ENCODE peak calls at places on chromosomes 16 and 17, in ten cellular contexts. S is CD4-positive, alpha-beta T cell; N is nephron progenitor cell; H is colonic mucosa; A is A549; P is left ventricle myocardium inferior; C is GM12865; L is fibroblast of lung; Z is AG04450; B is endothelial cell. I is an unnamed sample.

GRCh38 chr16:83206426-83206825 is 579.7 kb downstream of the CDH13 start:
- DNase-seq in S (no peak), A (no peak), H (no peak), N (no peak), B (no peak), P (no peak), C (no peak), Z (no peak), L (peak), I (no peak)

GRCh38 chr16:79391395-79391794 is 209.1 kb downstream of the MAF start:
- DNase-seq in A (no peak), B (no peak), Z (no peak), H (no peak), L (no peak), N (no peak), S (no peak), P (no peak), C (no peak), I (no peak)

GRCh38 chr17:61345825-61346628 is 53.6 kb upstream of the TBX2 start:
- DNase-seq in S (no peak), C (no peak), H (no peak), N (no peak), Z (no peak), B (no peak), P (no peak), A (no peak), L (no peak), I (no peak)

GRCh38 chr17:37708616-37709212 is 36.1 kb downstream of the HNF1B start:
- DNase-seq in C (peak), H (peak), S (no peak), P (no peak), N (no peak), Z (no peak), A (peak), L (peak), B (no peak), I (no peak)

GRCh38 chr17:9232591-9233270 is 211.4 kb downstream of the NTN1 start:
- DNase-seq in H (no peak), P (no peak), Z (no peak), C (no peak), L (no peak), B (no peak), A (no peak), S (no peak), N (peak), I (no peak)

GRCh38 chr16:2486645-2487516 is 12.0 kb downstream of the TBC1D24 start:
- DNase-seq in B (no peak), P (peak), H (peak), A (no peak), C (peak), N (no peak), L (no peak), Z (no peak), S (peak), I (peak)

GRCh38 chr17:76232342-76232741 is 8.0 kb downstream of the RNF157 start:
- DNase-seq in N (no peak), H (no peak), L (peak), P (no peak), A (no peak), S (no peak), C (no peak), B (no peak), Z (peak), I (no peak)

GRCh38 chr16:6682142-6682811 is 650.4 kb upstream of the RBFOX1 start:
- DNase-seq in S (no peak), Z (no peak), P (no peak), A (peak), H (peak), N (peak), L (no peak), B (peak), C (peak), I (no peak)

GRCh38 chr16:87834668-87835473 is 34.4 kb downstream of the SLC7A5 start:
- DNase-seq in Z (no peak), A (no peak), P (no peak), L (peak), S (no peak), H (no peak), N (no peak), C (no peak), B (no peak), I (no peak)

GRCh38 chr16:88649924-88650748 is 717 bp downstream of the CYBA start:
- DNase-seq in S (no peak), L (no peak), A (no peak), H (peak), N (peak), Z (no peak), C (peak), P (peak), B (no peak), I (peak)

GRCh38 chr16:88700636-88701482 is 5.3 kb downstream of the RNF166 start:
- DNase-seq in Z (peak), S (peak), L (peak), P (peak), N (no peak), A (no peak), B (peak), H (peak), C (peak), I (peak)

GRCh38 chr17:80761421-80761871 is 216.8 kb downstream of the RPTOR start:
- DNase-seq in A (peak), Z (no peak), S (peak), N (no peak), L (peak), H (no peak), C (no peak), B (no peak), P (no peak), I (no peak)

GRCh38 chr16:89506791-89507191 is 1.4 kb upstream of the SPG7 start:
- DNase-seq in H (no peak), B (no peak), S (no peak), N (no peak), C (no peak), L (peak), Z (no peak), A (no peak), P (no peak), I (no peak)

GRCh38 chr17:31582151-31582907 is 190.9 kb downstream of the RAB11FIP4 start:
- DNase-seq in Z (no peak), P (peak), H (peak), S (no peak), L (peak), B (no peak), N (no peak), C (peak), A (no peak), I (no peak)

GRCh38 chr16:13611596-13611995 is 308.4 kb upstream of the ERCC4 start:
- DNase-seq in L (no peak), B (no peak), C (no peak), S (no peak), Z (no peak), A (no peak), N (no peak), H (no peak), P (no peak), I (no peak)

GRCh38 chr16:64182985-64183384 is 938.9 kb downstream of the CDH11 start:
- DNase-seq in N (no peak), P (no peak), B (no peak), Z (no peak), L (no peak), C (no peak), H (no peak), S (no peak), A (no peak), I (no peak)

GRCh38 chr17:73192219-73192893 is 499 bp upstream of the COG1 start:
- DNase-seq in Z (peak), C (peak), A (peak), B (peak), L (peak), H (peak), N (peak), S (no peak), P (peak), I (peak)

GRCh38 chr17:40098846-40099626 is 1.4 kb downstream of the NR1D1 start:
- DNase-seq in Z (peak), P (peak), A (peak), C (peak), B (peak), N (peak), S (peak), L (peak), H (peak), I (peak)

GRCh38 chr17:9906616-9907015 is 1.5 kb upstream of the RCVRN start:
- DNase-seq in B (no peak), Z (no peak), A (no peak), H (no peak), C (no peak), N (no peak), S (no peak), L (no peak), P (no peak), I (no peak)

GRCh38 chr17:2054262-2054739 is 602 bp upstream of the HIC1 start:
- DNase-seq in P (no peak), N (no peak), Z (no peak), H (no peak), L (peak), A (no peak), B (no peak), S (no peak), C (no peak), I (peak)

GRCh38 chr16:87780385-87780989 is 14.7 kb upstream of the KLHDC4 start:
- DNase-seq in C (peak), B (peak), L (peak), A (no peak), S (peak), P (peak), N (no peak), Z (no peak), H (peak), I (peak)

GRCh38 chr16:2242598-2242997 is 6.4 kb downstream of the DNASE1L2 start:
- DNase-seq in H (no peak), P (no peak), A (no peak), L (no peak), N (no peak), C (no peak), Z (no peak), S (no peak), B (no peak), I (no peak)

GRCh38 chr17:16001498-16001897 is 1.9 kb downstream of the TTC19 start:
- DNase-seq in B (no peak), Z (no peak), L (no peak), A (no peak), P (no peak), H (no peak), N (no peak), S (no peak), C (no peak), I (no peak)

GRCh38 chr17:40532520-40533253 is 31.3 kb upstream of the TNS4 start:
- DNase-seq in P (no peak), B (no peak), H (no peak), N (no peak), C (no peak), L (peak), A (no peak), S (no peak), Z (no peak), I (no peak)

GRCh38 chr17:19004601-19005441 is at the start of gene FAM83G:
- DNase-seq in P (peak), H (peak), L (peak), C (peak), S (peak), N (peak), B (peak), Z (no peak), A (peak), I (peak)

GRCh38 chr16:66391726-66392670 is 25.5 kb downstream of the CDH5 start:
- DNase-seq in A (no peak), S (no peak), L (no peak), H (no peak), B (no peak), N (no peak), Z (no peak), C (no peak), P (no peak), I (no peak)

GRCh38 chr17:77316191-77316641 is 175.4 kb downstream of the SEC14L1 start:
- DNase-seq in H (no peak), B (no peak), Z (no peak), S (no peak), A (no peak), N (no peak), P (no peak), C (no peak), L (peak), I (no peak)

GRCh38 chr16:1793578-1794220 is at the start of gene IGFALS:
- DNase-seq in C (no peak), B (no peak), Z (no peak), P (no peak), A (no peak), L (no peak), H (peak), S (no peak), N (no peak), I (no peak)

GRCh38 chr16:10957771-10958486 is 13.6 kb downstream of the CLEC16A start:
- DNase-seq in C (peak), L (peak), H (no peak), P (no peak), A (no peak), B (no peak), Z (no peak), S (no peak), N (no peak), I (no peak)

GRCh38 chr17:61196799-61197198 is 202.8 kb upstream of the TBX2 start:
- DNase-seq in C (no peak), S (no peak), L (no peak), P (no peak), N (no peak), A (no peak), B (no peak), H (no peak), Z (no peak), I (no peak)

GRCh38 chr17:50697663-50698272 is 9.9 kb downstream of the ANKRD40 start:
- DNase-seq in Z (no peak), C (no peak), P (no peak), L (no peak), S (no peak), B (no peak), H (no peak), A (no peak), N (no peak), I (no peak)

GRCh38 chr16:10339777-10340752 is 45.8 kb upstream of the ATF7IP2 start:
- DNase-seq in B (no peak), N (no peak), H (no peak), A (no peak), S (no peak), L (no peak), C (no peak), P (no peak), Z (no peak), I (no peak)

GRCh38 chr16:21263640-21264211 is 14.4 kb downstream of the CRYM start:
- DNase-seq in B (no peak), Z (peak), C (peak), N (peak), L (peak), A (peak), P (no peak), S (no peak), H (peak), I (no peak)

GRCh38 chr17:40679523-40679907 is 14.5 kb upstream of the KRT222 start:
- DNase-seq in A (no peak), Z (no peak), P (no peak), N (no peak), L (no peak), B (no peak), H (no peak), C (no peak), S (no peak), I (no peak)

GRCh38 chr17:75430159-75430748 is 24.8 kb upstream of the GRB2 start:
- DNase-seq in P (no peak), L (peak), A (peak), H (no peak), B (no peak), N (peak), S (no peak), Z (no peak), C (no peak), I (no peak)

GRCh38 chr17:21823130-21823529 is 130.8 kb downstream of the KCNJ18 start:
- DNase-seq in B (no peak), S (no peak), H (no peak), A (no peak), N (no peak), P (no peak), C (no peak), L (no peak), Z (no peak), I (no peak)

DNA sequence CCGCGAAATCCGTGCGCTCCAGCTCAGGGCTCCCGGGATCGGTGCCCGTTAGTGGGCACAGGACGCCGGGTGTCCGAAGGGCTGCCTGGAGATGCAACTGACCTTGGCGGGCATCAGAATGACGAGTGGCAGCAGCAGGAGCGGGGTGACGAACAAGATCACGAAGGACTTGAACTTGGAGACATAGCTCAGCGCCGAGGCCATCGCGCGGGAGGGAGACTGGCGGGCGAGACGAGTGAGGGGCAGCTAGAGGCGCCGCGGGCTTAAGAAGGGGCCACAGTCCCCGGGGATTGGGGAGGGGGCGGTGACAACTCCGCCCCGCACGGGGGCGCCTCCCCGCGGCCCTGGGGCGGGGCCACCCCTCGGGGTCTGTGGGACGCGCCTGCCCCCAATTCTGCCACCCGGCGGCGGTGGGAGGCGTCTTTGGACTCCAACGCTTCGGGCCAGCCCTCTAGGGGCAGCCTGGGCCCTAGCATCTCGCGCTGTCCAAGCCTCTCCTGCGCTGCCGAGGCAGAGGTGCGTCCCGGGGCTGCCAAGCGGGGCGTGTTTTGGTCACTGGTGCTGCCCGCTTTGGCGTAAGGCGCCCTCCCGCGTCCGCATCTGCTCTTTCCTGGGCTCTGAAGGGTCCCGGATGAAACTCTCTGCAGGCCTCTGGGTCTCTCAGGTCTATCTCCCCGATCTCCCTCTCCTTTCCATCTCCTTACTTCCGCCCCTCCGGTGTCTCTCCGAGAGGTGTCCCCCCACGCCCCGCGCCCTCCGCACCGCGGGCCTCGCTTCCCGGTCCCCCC is at the start of gene SLC13A5:
- DNase-seq in S (no peak), Z (no peak), N (peak), B (peak), P (no peak), C (no peak), H (no peak), L (peak), A (peak), I (peak)
- TF ChIP-seq CTCF in S (no peak), Z (peak), N (peak), B (peak), P (peak), C (no peak), H (no peak), L (no peak), A (peak), I (no peak)

DNA sequence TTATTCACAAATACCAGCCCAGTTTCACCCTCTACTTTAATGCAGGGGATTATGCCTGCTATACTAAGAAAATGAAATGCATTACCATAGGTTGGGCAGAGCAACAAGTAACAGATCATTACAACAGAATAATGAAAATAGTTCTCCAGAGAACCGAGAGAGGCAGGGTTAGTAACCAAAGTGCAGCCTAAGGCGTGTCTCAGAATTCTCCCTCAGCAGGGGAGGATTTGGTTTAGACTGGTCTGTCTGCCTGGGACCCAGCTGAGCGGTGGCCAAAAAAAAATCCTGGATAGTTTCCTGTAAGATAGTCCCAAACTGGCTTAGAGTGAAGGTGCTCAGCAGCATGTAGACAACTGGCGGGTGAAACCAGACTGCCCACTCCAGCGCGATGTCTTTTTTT is 30.8 kb upstream of the ADCY7 start:
- DNase-seq in L (peak), P (no peak), A (no peak), H (no peak), N (no peak), B (no peak), S (no peak), C (no peak), Z (no peak), I (no peak)
- TF ChIP-seq CTCF in L (no peak), P (no peak), A (no peak), H (no peak), N (no peak), B (no peak), S (no peak), C (no peak), Z (no peak), I (no peak)

GRCh38 chr17:78687944-78688343 is 94.1 kb downstream of the CYTH1 start:
- DNase-seq in C (peak), H (no peak), L (no peak), A (no peak), P (no peak), S (no peak), N (no peak), Z (no peak), B (no peak), I (no peak)

GRCh38 chr17:78693346-78694083 is 88.6 kb downstream of the CYTH1 start:
- DNase-seq in P (no peak), A (no peak), S (no peak), N (no peak), L (no peak), Z (no peak), B (no peak), C (no peak), H (no peak), I (no peak)

GRCh38 chr17:78692460-78693010 is 89.5 kb downstream of the CYTH1 start:
- DNase-seq in A (no peak), S (no peak), N (no peak), L (no peak), P (no peak), H (no peak), B (no peak), C (no peak), Z (no peak), I (no peak)

GRCh38 chr17:78687125-78687524 is 94.9 kb downstream of the CYTH1 start:
- DNase-seq in P (no peak), Z (no peak), H (no peak), C (no peak), A (no peak), S (no peak), B (no peak), N (no peak), L (no peak), I (no peak)

DNA sequence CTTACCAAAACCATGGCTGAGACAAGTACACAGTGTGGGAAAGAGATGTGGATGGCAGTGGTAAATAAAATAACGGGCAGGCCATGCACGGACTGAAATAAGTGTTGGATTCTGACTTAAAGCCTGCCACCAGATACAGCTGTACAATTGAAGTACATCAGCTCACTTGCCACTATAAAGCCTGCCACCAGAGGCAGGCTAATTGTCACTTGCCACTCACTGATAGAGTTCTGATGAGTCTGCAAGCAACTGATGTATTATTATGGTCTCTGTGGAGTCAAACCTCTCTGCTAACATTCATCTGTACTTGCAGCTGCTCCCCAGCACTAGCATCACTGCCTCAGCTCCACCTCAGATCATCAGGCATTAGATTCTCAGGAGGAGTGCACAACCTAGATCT is 93.0 kb downstream of the CYTH1 start:
- DNase-seq in H (no peak), L (no peak), N (no peak), C (peak), S (no peak), Z (no peak), A (no peak), P (no peak), B (no peak), I (no peak)
- TF ChIP-seq CTCF in H (no peak), L (no peak), N (no peak), C (peak), S (no peak), Z (no peak), A (no peak), P (peak), B (no peak), I (no peak)

GRCh38 chr17:4583796-4584124 is 569 bp upstream of the SMTNL2 start:
- DNase-seq in Z (no peak), H (no peak), P (no peak), C (no peak), N (peak), L (no peak), S (no peak), B (peak), A (peak), I (no peak)
- TF ChIP-seq CTCF in Z (peak), H (no peak), P (peak), C (no peak), N (peak), L (peak), S (peak), B (no peak), A (no peak), I (no peak)

DNA sequence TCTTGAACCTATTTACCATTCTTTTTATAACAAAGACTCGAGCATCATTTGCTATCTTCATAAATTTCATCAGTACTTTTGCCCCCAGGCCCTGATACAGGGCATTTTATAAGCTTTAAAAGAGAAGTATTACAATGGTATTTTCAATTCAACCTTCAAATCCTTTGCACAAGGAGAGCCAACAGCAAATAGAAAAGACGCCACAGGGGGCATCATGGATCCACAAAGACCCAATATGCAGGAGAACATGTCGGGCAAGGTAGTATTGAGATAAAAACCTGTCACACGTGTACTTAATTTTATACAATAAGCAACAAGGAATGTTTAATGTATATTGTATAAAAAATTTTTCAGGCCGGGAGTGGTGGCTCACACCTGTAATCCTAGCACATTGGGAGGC is 10.2 kb downstream of the MAP3K14 start:
- DNase-seq in C (no peak), L (no peak), H (no peak), Z (no peak), N (no peak), S (no peak), P (no peak), A (no peak), B (no peak), I (no peak)
- TF ChIP-seq CTCF in C (no peak), L (no peak), H (no peak), Z (peak), N (no peak), S (no peak), P (peak), A (peak), B (no peak), I (no peak)

I was measured in activated B cell treated with CpG ODN at 0.5 μM for 24 hours.